ENCODE peak calls at places on chromosomes 6 and 20, in six cellular contexts. One of them, this sample, is unnamed.

GRCh38 chr20:11132819-11133341 is 459.1 kb upstream of the JAG1 start:
- DNase-seq in AML-193: no peak
- DNase-seq in GM03348: no peak
- DNase-seq in lower lobe of right lung: no peak
- DNase-seq in NCI-H2081 treated with DMSO at 0.1 percent for 48 hours: no peak
- DNase-seq in astrocyte of the hippocampus: no peak
- DNase-seq in this sample: no peak

GRCh38 chr6:135488023-135488422 is 9.5 kb downstream of the AHI1 start:
- DNase-seq in GM03348: peak
- DNase-seq in astrocyte of the hippocampus: peak
- DNase-seq in NCI-H2081 treated with DMSO at 0.1 percent for 48 hours: no peak
- DNase-seq in lower lobe of right lung: no peak
- DNase-seq in AML-193: no peak
- DNase-seq in this sample: no peak

GRCh38 chr6:144953552-144954240 is 668.6 kb downstream of the UTRN start:
- DNase-seq in lower lobe of right lung: no peak
- DNase-seq in GM03348: peak
- DNase-seq in NCI-H2081 treated with DMSO at 0.1 percent for 48 hours: no peak
- DNase-seq in AML-193: no peak
- DNase-seq in astrocyte of the hippocampus: peak
- DNase-seq in this sample: no peak

GRCh38 chr6:35023601-35024000 is 117.5 kb downstream of the TCP11 start:
- DNase-seq in AML-193: no peak
- DNase-seq in lower lobe of right lung: no peak
- DNase-seq in astrocyte of the hippocampus: no peak
- DNase-seq in NCI-H2081 treated with DMSO at 0.1 percent for 48 hours: no peak
- DNase-seq in GM03348: no peak
- DNase-seq in this sample: no peak

GRCh38 chr6:57324538-57324937 is 7.1 kb downstream of the PRIM2 start:
- DNase-seq in astrocyte of the hippocampus: peak
- DNase-seq in NCI-H2081 treated with DMSO at 0.1 percent for 48 hours: no peak
- DNase-seq in AML-193: peak
- DNase-seq in GM03348: peak
- DNase-seq in lower lobe of right lung: no peak
- DNase-seq in this sample: no peak

GRCh38 chr6:12363651-12364381 is 73.7 kb downstream of the EDN1 start:
- DNase-seq in GM03348: no peak
- DNase-seq in NCI-H2081 treated with DMSO at 0.1 percent for 48 hours: no peak
- DNase-seq in astrocyte of the hippocampus: no peak
- DNase-seq in lower lobe of right lung: peak
- DNase-seq in AML-193: peak
- DNase-seq in this sample: no peak

GRCh38 chr6:25601797-25602679 is 50.0 kb upstream of the SCGN start:
- DNase-seq in lower lobe of right lung: no peak
- DNase-seq in astrocyte of the hippocampus: peak
- DNase-seq in AML-193: peak
- DNase-seq in GM03348: peak
- DNase-seq in NCI-H2081 treated with DMSO at 0.1 percent for 48 hours: no peak
- DNase-seq in this sample: no peak

GRCh38 chr20:14210146-14210545 is 127.3 kb downstream of the FLRT3 start:
- DNase-seq in AML-193: no peak
- DNase-seq in GM03348: no peak
- DNase-seq in lower lobe of right lung: no peak
- DNase-seq in NCI-H2081 treated with DMSO at 0.1 percent for 48 hours: no peak
- DNase-seq in astrocyte of the hippocampus: no peak
- DNase-seq in this sample: no peak

GRCh38 chr6:31701666-31702420 is 1.3 kb downstream of the ABHD16A start:
- DNase-seq in NCI-H2081 treated with DMSO at 0.1 percent for 48 hours: no peak
- DNase-seq in AML-193: no peak
- DNase-seq in GM03348: peak
- DNase-seq in astrocyte of the hippocampus: peak
- DNase-seq in lower lobe of right lung: no peak
- DNase-seq in this sample: no peak

GRCh38 chr6:49980898-49981297 is 11.5 kb upstream of the DEFB113 start:
- DNase-seq in GM03348: no peak
- DNase-seq in AML-193: no peak
- DNase-seq in astrocyte of the hippocampus: no peak
- DNase-seq in NCI-H2081 treated with DMSO at 0.1 percent for 48 hours: no peak
- DNase-seq in lower lobe of right lung: no peak
- DNase-seq in this sample: no peak

GRCh38 chr6:7262037-7262461 is 51.0 kb downstream of the SSR1 start:
- DNase-seq in NCI-H2081 treated with DMSO at 0.1 percent for 48 hours: no peak
- DNase-seq in astrocyte of the hippocampus: no peak
- DNase-seq in GM03348: no peak
- DNase-seq in AML-193: no peak
- DNase-seq in lower lobe of right lung: no peak
- DNase-seq in this sample: no peak

GRCh38 chr6:133553652-133554051 is 312.5 kb downstream of the EYA4 start:
- DNase-seq in GM03348: peak
- DNase-seq in AML-193: peak
- DNase-seq in lower lobe of right lung: no peak
- DNase-seq in astrocyte of the hippocampus: peak
- DNase-seq in NCI-H2081 treated with DMSO at 0.1 percent for 48 hours: no peak
- DNase-seq in this sample: no peak

GRCh38 chr20:15759546-15760216 is 813.6 kb downstream of the KIF16B start:
- DNase-seq in astrocyte of the hippocampus: no peak
- DNase-seq in GM03348: peak
- DNase-seq in lower lobe of right lung: no peak
- DNase-seq in NCI-H2081 treated with DMSO at 0.1 percent for 48 hours: no peak
- DNase-seq in AML-193: no peak
- DNase-seq in this sample: no peak

GRCh38 chr6:139338845-139339244 is 35.6 kb downstream of the CITED2 start:
- DNase-seq in lower lobe of right lung: no peak
- DNase-seq in NCI-H2081 treated with DMSO at 0.1 percent for 48 hours: no peak
- DNase-seq in GM03348: peak
- DNase-seq in astrocyte of the hippocampus: no peak
- DNase-seq in AML-193: peak
- DNase-seq in this sample: no peak

GRCh38 chr6:143514996-143515760 is 3.7 kb upstream of the FUCA2 start:
- DNase-seq in astrocyte of the hippocampus: peak
- DNase-seq in lower lobe of right lung: peak
- DNase-seq in AML-193: no peak
- DNase-seq in NCI-H2081 treated with DMSO at 0.1 percent for 48 hours: no peak
- DNase-seq in GM03348: peak
- DNase-seq in this sample: no peak

GRCh38 chr6:168778201-168778600 is 337.2 kb downstream of the SMOC2 start:
- DNase-seq in AML-193: no peak
- DNase-seq in NCI-H2081 treated with DMSO at 0.1 percent for 48 hours: no peak
- DNase-seq in astrocyte of the hippocampus: no peak
- DNase-seq in lower lobe of right lung: no peak
- DNase-seq in GM03348: no peak
- DNase-seq in this sample: no peak

GRCh38 chr6:159716247-159717086 is 10.8 kb upstream of the WTAP start:
- DNase-seq in NCI-H2081 treated with DMSO at 0.1 percent for 48 hours: no peak
- DNase-seq in lower lobe of right lung: no peak
- DNase-seq in GM03348: peak
- DNase-seq in astrocyte of the hippocampus: peak
- DNase-seq in AML-193: peak
- DNase-seq in this sample: no peak

GRCh38 chr6:28433119-28433518 is 10.2 kb downstream of the ZSCAN23 start:
- DNase-seq in GM03348: no peak
- DNase-seq in AML-193: no peak
- DNase-seq in lower lobe of right lung: no peak
- DNase-seq in astrocyte of the hippocampus: no peak
- DNase-seq in NCI-H2081 treated with DMSO at 0.1 percent for 48 hours: no peak
- DNase-seq in this sample: no peak

GRCh38 chr6:20711518-20711917 is 177.3 kb downstream of the CDKAL1 start:
- DNase-seq in lower lobe of right lung: no peak
- DNase-seq in AML-193: no peak
- DNase-seq in astrocyte of the hippocampus: peak
- DNase-seq in NCI-H2081 treated with DMSO at 0.1 percent for 48 hours: no peak
- DNase-seq in GM03348: no peak
- DNase-seq in this sample: no peak

GRCh38 chr6:158869010-158869603 is 49.9 kb upstream of the EZR start:
- DNase-seq in GM03348: no peak
- DNase-seq in AML-193: no peak
- DNase-seq in NCI-H2081 treated with DMSO at 0.1 percent for 48 hours: no peak
- DNase-seq in lower lobe of right lung: no peak
- DNase-seq in astrocyte of the hippocampus: no peak
- DNase-seq in this sample: no peak

GRCh38 chr6:143205983-143206382 is 145.3 kb downstream of the AIG1 start:
- DNase-seq in lower lobe of right lung: no peak
- DNase-seq in GM03348: peak
- DNase-seq in NCI-H2081 treated with DMSO at 0.1 percent for 48 hours: no peak
- DNase-seq in astrocyte of the hippocampus: peak
- DNase-seq in AML-193: no peak
- DNase-seq in this sample: no peak

GRCh38 chr6:170371091-170371490 is 64.5 kb downstream of the FAM120B start:
- DNase-seq in AML-193: no peak
- DNase-seq in lower lobe of right lung: no peak
- DNase-seq in GM03348: no peak
- DNase-seq in astrocyte of the hippocampus: peak
- DNase-seq in NCI-H2081 treated with DMSO at 0.1 percent for 48 hours: no peak
- DNase-seq in this sample: no peak

GRCh38 chr6:152071843-152072242 is 264.4 kb downstream of the ESR1 start:
- DNase-seq in AML-193: no peak
- DNase-seq in NCI-H2081 treated with DMSO at 0.1 percent for 48 hours: no peak
- DNase-seq in astrocyte of the hippocampus: no peak
- DNase-seq in lower lobe of right lung: no peak
- DNase-seq in GM03348: no peak
- DNase-seq in this sample: no peak

GRCh38 chr20:33653900-33654596 is 8.1 kb upstream of the C20orf144 start:
- DNase-seq in GM03348: no peak
- DNase-seq in astrocyte of the hippocampus: no peak
- DNase-seq in AML-193: no peak
- DNase-seq in lower lobe of right lung: peak
- DNase-seq in NCI-H2081 treated with DMSO at 0.1 percent for 48 hours: peak
- DNase-seq in this sample: peak

GRCh38 chr6:42104807-42105713 is 37.4 kb downstream of the C6orf132 start:
- DNase-seq in NCI-H2081 treated with DMSO at 0.1 percent for 48 hours: no peak
- DNase-seq in AML-193: no peak
- DNase-seq in GM03348: no peak
- DNase-seq in astrocyte of the hippocampus: no peak
- DNase-seq in lower lobe of right lung: no peak
- DNase-seq in this sample: no peak

GRCh38 chr20:8523684-8524083 is 391.6 kb downstream of the PLCB1 start:
- DNase-seq in AML-193: no peak
- DNase-seq in GM03348: no peak
- DNase-seq in NCI-H2081 treated with DMSO at 0.1 percent for 48 hours: no peak
- DNase-seq in astrocyte of the hippocampus: no peak
- DNase-seq in lower lobe of right lung: no peak
- DNase-seq in this sample: no peak

GRCh38 chr6:12958052-12958706 is 241.6 kb downstream of the PHACTR1 start:
- DNase-seq in astrocyte of the hippocampus: no peak
- DNase-seq in GM03348: peak
- DNase-seq in AML-193: peak
- DNase-seq in NCI-H2081 treated with DMSO at 0.1 percent for 48 hours: no peak
- DNase-seq in lower lobe of right lung: no peak
- DNase-seq in this sample: no peak

GRCh38 chr20:24488064-24488799 is 18.8 kb downstream of the SYNDIG1 start:
- DNase-seq in NCI-H2081 treated with DMSO at 0.1 percent for 48 hours: no peak
- DNase-seq in GM03348: no peak
- DNase-seq in AML-193: no peak
- DNase-seq in lower lobe of right lung: no peak
- DNase-seq in astrocyte of the hippocampus: no peak
- DNase-seq in this sample: no peak

GRCh38 chr6:111210074-111210729 is 122.9 kb downstream of the SLC16A10 start:
- DNase-seq in astrocyte of the hippocampus: peak
- DNase-seq in NCI-H2081 treated with DMSO at 0.1 percent for 48 hours: peak
- DNase-seq in GM03348: peak
- DNase-seq in AML-193: peak
- DNase-seq in lower lobe of right lung: no peak
- DNase-seq in this sample: no peak

GRCh38 chr20:36541227-36542018 is at the start of gene MYL9:
- DNase-seq in astrocyte of the hippocampus: peak
- DNase-seq in AML-193: no peak
- DNase-seq in GM03348: peak
- DNase-seq in lower lobe of right lung: peak
- DNase-seq in NCI-H2081 treated with DMSO at 0.1 percent for 48 hours: no peak
- DNase-seq in this sample: peak

GRCh38 chr6:134636221-134636830 is 313.6 kb downstream of the ALDH8A1 start:
- DNase-seq in lower lobe of right lung: no peak
- DNase-seq in NCI-H2081 treated with DMSO at 0.1 percent for 48 hours: no peak
- DNase-seq in AML-193: no peak
- DNase-seq in astrocyte of the hippocampus: no peak
- DNase-seq in GM03348: no peak
- DNase-seq in this sample: no peak

GRCh38 chr6:161641175-161641574 is 367.3 kb upstream of the AGPAT4 start:
- DNase-seq in GM03348: no peak
- DNase-seq in astrocyte of the hippocampus: no peak
- DNase-seq in lower lobe of right lung: no peak
- DNase-seq in AML-193: no peak
- DNase-seq in NCI-H2081 treated with DMSO at 0.1 percent for 48 hours: no peak
- DNase-seq in this sample: no peak

GRCh38 chr20:46159101-46159897 is 41.2 kb downstream of the CD40 start:
- DNase-seq in AML-193: no peak
- DNase-seq in NCI-H2081 treated with DMSO at 0.1 percent for 48 hours: no peak
- DNase-seq in lower lobe of right lung: no peak
- DNase-seq in GM03348: no peak
- DNase-seq in astrocyte of the hippocampus: no peak
- DNase-seq in this sample: no peak

GRCh38 chr6:700490-700889 is 7.6 kb upstream of the EXOC2 start:
- DNase-seq in GM03348: no peak
- DNase-seq in NCI-H2081 treated with DMSO at 0.1 percent for 48 hours: no peak
- DNase-seq in lower lobe of right lung: no peak
- DNase-seq in astrocyte of the hippocampus: no peak
- DNase-seq in AML-193: no peak
- DNase-seq in this sample: no peak

GRCh38 chr6:582370-582769 is 74.5 kb downstream of the HUS1B start:
- DNase-seq in astrocyte of the hippocampus: peak
- DNase-seq in NCI-H2081 treated with DMSO at 0.1 percent for 48 hours: no peak
- DNase-seq in AML-193: no peak
- DNase-seq in GM03348: no peak
- DNase-seq in lower lobe of right lung: no peak
- DNase-seq in this sample: no peak

GRCh38 chr6:56869346-56869745 is 85.6 kb upstream of the BEND6 start:
- DNase-seq in NCI-H2081 treated with DMSO at 0.1 percent for 48 hours: no peak
- DNase-seq in astrocyte of the hippocampus: no peak
- DNase-seq in lower lobe of right lung: no peak
- DNase-seq in GM03348: no peak
- DNase-seq in AML-193: no peak
- DNase-seq in this sample: no peak

GRCh38 chr6:90350689-90351554 is 54.3 kb upstream of the BACH2 start:
- DNase-seq in lower lobe of right lung: no peak
- DNase-seq in NCI-H2081 treated with DMSO at 0.1 percent for 48 hours: no peak
- DNase-seq in AML-193: peak
- DNase-seq in GM03348: no peak
- DNase-seq in astrocyte of the hippocampus: no peak
- DNase-seq in this sample: no peak

GRCh38 chr6:147192278-147192911 is 11.8 kb upstream of the STXBP5 start:
- DNase-seq in astrocyte of the hippocampus: no peak
- DNase-seq in NCI-H2081 treated with DMSO at 0.1 percent for 48 hours: no peak
- DNase-seq in AML-193: no peak
- DNase-seq in GM03348: no peak
- DNase-seq in lower lobe of right lung: no peak
- DNase-seq in this sample: no peak

GRCh38 chr6:83462524-83462923 is 31.7 kb upstream of the ME1 start:
- DNase-seq in AML-193: no peak
- DNase-seq in astrocyte of the hippocampus: no peak
- DNase-seq in GM03348: no peak
- DNase-seq in lower lobe of right lung: no peak
- DNase-seq in NCI-H2081 treated with DMSO at 0.1 percent for 48 hours: no peak
- DNase-seq in this sample: no peak